ENCODE peak calls at places on chromosome 1, in four cellular contexts. L is ovary, O is pancreas, K is IMR-90. Y is an unnamed sample.

GRCh38 chr1:231428392-231428791 is 6.3 kb upstream of the EGLN1 start:
- DNase-seq in K (no peak), L (no peak), O (no peak), Y (no peak)

GRCh38 chr1:37085393-37085792 is 51.1 kb upstream of the GRIK3 start:
- DNase-seq in L (no peak), K (no peak), O (no peak), Y (no peak)

GRCh38 chr1:68016364-68016763 is 34.1 kb downstream of the DIRAS3 start:
- DNase-seq in L (no peak), K (peak; percentile 34), O (no peak), Y (no peak)

GRCh38 chr1:210663730-210664573 is 335.2 kb downstream of the HHAT start:
- DNase-seq in O (no peak), L (no peak), K (no peak), Y (no peak)

GRCh38 chr1:15197591-15198447 is 44.3 kb downstream of the TMEM51 start:
- DNase-seq in O (no peak), L (no peak), K (no peak), Y (no peak)

GRCh38 chr1:34162852-34163766 is 1.9 kb downstream of the CSMD2 start:
- DNase-seq in O (peak; percentile 75), L (no peak), K (peak; percentile 74), Y (peak; percentile 84)

GRCh38 chr1:35971601-35972000 is 40.7 kb downstream of the AGO3 start:
- DNase-seq in K (peak; percentile 20), L (no peak), O (no peak), Y (no peak)

GRCh38 chr1:223338811-223339746 is 24.9 kb downstream of the SUSD4 start:
- DNase-seq in O (no peak), K (peak; percentile 41), L (no peak), Y (no peak)

GRCh38 chr1:205669341-205670142 is 10.8 kb downstream of the SLC45A3 start:
- DNase-seq in O (no peak), K (no peak), L (no peak), Y (no peak)

GRCh38 chr1:19032701-19033515 is 76.4 kb upstream of the IFFO2 start:
- DNase-seq in L (no peak), O (no peak), K (no peak), Y (no peak)

GRCh38 chr1:186442651-186443114 is 18.2 kb downstream of the PDC start:
- DNase-seq in O (no peak), L (no peak), K (peak; percentile 18), Y (no peak)

GRCh38 chr1:97934491-97934890 is 13.7 kb upstream of the DPYD start:
- DNase-seq in K (no peak), L (no peak), O (no peak), Y (no peak)

GRCh38 chr1:201709564-201710295 is 119.2 kb upstream of the IPO9 start:
- DNase-seq in L (peak; percentile 78), K (peak; percentile 66), O (peak; percentile 65), Y (peak; percentile 68)

GRCh38 chr1:156910309-156910782 is 10.1 kb upstream of the LRRC71 start:
- DNase-seq in L (peak; percentile 46), K (no peak), O (no peak), Y (no peak)

GRCh38 chr1:202994756-202995155 is 12.4 kb upstream of the TMEM183A start:
- DNase-seq in K (no peak), L (no peak), O (no peak), Y (no peak)

GRCh38 chr1:46043491-46044017 is 88.9 kb downstream of the PIK3R3 start:
- DNase-seq in O (no peak), L (no peak), K (no peak), Y (no peak)

GRCh38 chr1:50531601-50532000 is 108.4 kb upstream of the DMRTA2 start:
- DNase-seq in L (no peak), K (peak; percentile 41), O (no peak), Y (no peak)

GRCh38 chr1:26281091-26281958 is 1.4 kb downstream of the SH3BGRL3 start:
- DNase-seq in O (no peak), L (no peak), K (no peak), Y (no peak)

GRCh38 chr1:154483941-154484803 is 17.8 kb upstream of the TDRD10 start:
- DNase-seq in O (no peak), K (peak; percentile 86), L (no peak), Y (peak; percentile 40)

GRCh38 chr1:215166886-215167285 is 84.3 kb downstream of the KCNK2 start:
- DNase-seq in L (no peak), K (peak; percentile 78), O (no peak), Y (no peak)

GRCh38 chr1:27141266-27142003 is 13.5 kb downstream of the SLC9A1 start:
- DNase-seq in K (no peak), L (no peak), O (peak; percentile 55), Y (peak; percentile 90)

GRCh38 chr1:85240174-85240601 is 19.3 kb downstream of the C1orf52 start:
- DNase-seq in O (no peak), L (no peak), K (peak; percentile 18), Y (no peak)

GRCh38 chr1:217482356-217483102 is 148.4 kb downstream of the GPATCH2 start:
- DNase-seq in K (peak; percentile 93), O (no peak), L (no peak), Y (no peak)

GRCh38 chr1:151935154-151935553 is 25.8 kb upstream of the THEM4 start:
- DNase-seq in O (no peak), K (peak; percentile 41), L (no peak), Y (no peak)

GRCh38 chr1:154501423-154502065 is 475 bp upstream of the TDRD10 start:
- DNase-seq in K (no peak), O (peak; percentile 22), L (peak; percentile 73), Y (peak; percentile 30)

GRCh38 chr1:208159542-208160258 is 84.5 kb downstream of the PLXNA2 start:
- DNase-seq in L (peak; percentile 66), K (peak; percentile 82), O (no peak), Y (no peak)

GRCh38 chr1:119047040-119047438 is 58.9 kb upstream of the TBX15 start:
- DNase-seq in K (peak; percentile 35), O (no peak), L (no peak), Y (no peak)

GRCh38 chr1:1014896-1015681 is 1.8 kb downstream of the ISG15 start:
- DNase-seq in O (no peak), K (no peak), L (no peak), Y (no peak)

Y was measured in mucosa of gallbladder.